ENCODE peak calls at places on chromosomes 6 and 20, in five cellular contexts. I is hepatocyte, P is A549, L is mucosa of descending colon, X is neural crest cell. K is an unnamed sample.

GRCh38 chr6:68651018-68651985 is 16.2 kb downstream of the ADGRB3 start:
- DNase-seq in I (no peak), P (no peak), L (no peak), X (no peak), K (no peak)

GRCh38 chr6:26390504-26390903 is 7.6 kb downstream of the BTN2A2 start:
- DNase-seq in I (no peak), P (no peak), L (no peak), X (no peak), K (no peak)

GRCh38 chr6:141088171-141088570 is 1044.6 kb upstream of the GJE1 start:
- DNase-seq in I (no peak), P (no peak), L (no peak), X (no peak), K (no peak)

GRCh38 chr6:32622545-32623401 is 14.4 kb upstream of the HLA-DQA1 start:
- DNase-seq in I (peak; percentile 68), P (no peak), L (peak; percentile 50), X (peak; percentile 27), K (no peak)

GRCh38 chr6:90083891-90084290 is 189.6 kb downstream of the GJA10 start:
- DNase-seq in I (no peak), P (no peak), L (no peak), X (no peak), K (no peak)

GRCh38 chr6:33693186-33694158 is 18.0 kb downstream of the UQCC2 start:
- DNase-seq in I (no peak), P (no peak), L (no peak), X (no peak), K (no peak)

GRCh38 chr6:170371091-170371490 is 64.5 kb downstream of the FAM120B start:
- DNase-seq in I (no peak), P (no peak), L (no peak), X (no peak), K (no peak)

GRCh38 chr6:33742092-33742491 is 4.6 kb downstream of the IP6K3 start:
- DNase-seq in I (peak; percentile 33), P (no peak), L (no peak), X (no peak), K (no peak)

GRCh38 chr20:41167481-41168253 is 30.3 kb downstream of the PLCG1 start:
- DNase-seq in I (no peak), P (no peak), L (no peak), X (no peak), K (no peak)

GRCh38 chr6:15384901-15385300 is 139.0 kb downstream of the JARID2 start:
- DNase-seq in I (no peak), P (no peak), L (no peak), X (no peak), K (no peak)

GRCh38 chr6:29553268-29554057 is 6.1 kb downstream of the UBD start:
- DNase-seq in I (peak; percentile 88), P (no peak), L (peak; percentile 54), X (peak; percentile 57), K (peak; percentile 31)

GRCh38 chr6:95866732-95867131 is 149.0 kb upstream of the FUT9 start:
- DNase-seq in I (peak; percentile 32), P (no peak), L (no peak), X (no peak), K (no peak)

GRCh38 chr6:155171747-155172191 is 92.0 kb upstream of the CLDN20 start:
- DNase-seq in I (no peak), P (no peak), L (no peak), X (no peak), K (no peak)

GRCh38 chr20:62244644-62245108 is 6.4 kb downstream of the OSBPL2 start:
- DNase-seq in I (no peak), P (no peak), L (no peak), X (no peak), K (no peak)

GRCh38 chr6:168825226-168826077 is 384.5 kb downstream of the SMOC2 start:
- DNase-seq in I (no peak), P (no peak), L (no peak), X (no peak), K (no peak)

GRCh38 chr20:36969478-36970186 is 18.1 kb upstream of the SAMHD1 start:
- DNase-seq in I (no peak), P (no peak), L (no peak), X (peak; percentile 30), K (no peak)

GRCh38 chr6:166619912-166620311 is 7.1 kb downstream of the RPS6KA2 start:
- DNase-seq in I (peak; percentile 65), P (no peak), L (no peak), X (no peak), K (no peak)

GRCh38 chr20:32685541-32686529 is 12.1 kb upstream of the C20orf203 start:
- DNase-seq in I (peak; percentile 84), P (no peak), L (no peak), X (no peak), K (no peak)

GRCh38 chr20:49119972-49120371 is 68.2 kb downstream of the STAU1 start:
- DNase-seq in I (peak; percentile 44), P (no peak), L (no peak), X (no peak), K (no peak)

GRCh38 chr20:34639755-34640222 is 37.1 kb downstream of the PIGU start:
- DNase-seq in I (peak; percentile 24), P (no peak), L (peak; percentile 88), X (no peak), K (no peak)

GRCh38 chr20:17538517-17539170 is 7.5 kb upstream of the BFSP1 start:
- DNase-seq in I (no peak), P (peak; percentile 71), L (no peak), X (no peak), K (no peak)

GRCh38 chr6:20092071-20092566 is 120.2 kb downstream of the MBOAT1 start:
- DNase-seq in I (peak; percentile 46), P (peak; percentile 16), L (no peak), X (no peak), K (no peak)

GRCh38 chr6:145241039-145241438 is 494.3 kb downstream of the EPM2A start:
- DNase-seq in I (no peak), P (peak; percentile 4), L (no peak), X (no peak), K (no peak)

GRCh38 chr6:125236536-125237327 is 65.0 kb downstream of the HDDC2 start:
- DNase-seq in I (no peak), P (peak; percentile 6), L (no peak), X (no peak), K (no peak)

DNA sequence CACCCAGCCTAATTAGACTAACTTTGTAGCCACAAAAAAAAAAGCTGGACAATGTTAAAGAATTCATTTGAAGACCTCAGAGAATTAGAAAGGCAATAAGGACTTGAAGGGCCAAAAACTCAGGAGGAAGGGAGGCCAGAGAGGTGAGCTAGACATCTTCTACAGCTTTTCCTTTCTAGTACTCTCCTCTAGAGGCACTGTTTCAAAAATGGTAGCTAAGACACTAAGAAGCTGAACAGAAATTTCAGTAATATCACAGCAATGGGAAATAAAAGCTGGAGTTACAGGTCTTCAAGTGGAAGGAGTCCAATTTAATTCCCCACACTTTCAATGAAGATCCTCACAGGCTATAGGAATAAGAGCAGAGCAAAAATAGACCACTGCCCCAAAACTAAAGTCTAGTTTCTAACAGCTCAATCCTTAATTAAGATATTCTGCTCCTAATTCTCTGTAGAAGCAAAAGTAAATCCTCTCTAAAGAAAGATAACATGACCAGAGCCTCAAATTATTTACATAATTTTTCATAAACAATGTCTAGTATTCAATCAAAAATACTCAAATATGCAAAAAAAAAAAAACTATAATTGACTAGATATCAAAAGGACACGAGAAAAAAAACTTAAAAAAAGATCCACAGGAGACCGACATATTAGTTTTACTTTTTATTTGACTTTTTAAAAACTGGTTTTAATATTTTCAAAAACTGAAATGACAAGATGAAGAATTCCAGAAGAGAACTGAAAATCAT is 63.7 kb downstream of the RNGTT start:
- DNase-seq in I (no peak), P (no peak), L (no peak), X (no peak), K (no peak)
- TF ChIP-seq CTCF in I (no peak), P (no peak), L (no peak), X (peak; percentile 48), K (no peak)

DNA sequence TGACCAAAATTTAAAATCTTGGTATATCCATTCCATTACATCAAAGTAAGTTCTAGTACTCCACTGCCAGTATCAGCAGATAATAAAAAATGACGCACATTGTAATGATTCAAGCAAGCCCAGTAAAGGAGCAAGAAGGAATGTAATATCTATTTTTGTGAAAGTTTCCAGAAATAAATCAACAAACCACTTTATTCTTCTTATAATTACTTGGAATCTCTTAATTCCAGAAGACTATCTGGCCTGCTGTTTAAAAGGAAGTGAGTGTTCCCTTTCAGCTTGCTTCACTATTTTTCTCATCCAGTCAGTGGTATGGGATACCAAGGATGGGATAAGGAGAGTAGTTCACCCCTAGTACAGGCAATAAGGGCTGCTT is 42.2 kb upstream of the DSE start:
- DNase-seq in I (no peak), P (no peak), L (no peak), X (no peak), K (no peak)
- TF ChIP-seq CTCF in I (no peak), P (no peak), L (no peak), X (no peak), K (no peak)

GRCh38 chr6:51936941-51937340 is 150.5 kb downstream of the PKHD1 start:
- DNase-seq in I (no peak), P (no peak), L (no peak), X (no peak), K (no peak)

GRCh38 chr6:51932956-51933355 is 154.5 kb downstream of the PKHD1 start:
- DNase-seq in I (no peak), P (no peak), L (no peak), X (no peak), K (no peak)

GRCh38 chr6:51930602-51931001 is 156.8 kb downstream of the PKHD1 start:
- DNase-seq in I (no peak), P (no peak), L (no peak), X (no peak), K (no peak)

GRCh38 chr6:51936536-51936935 is 150.9 kb downstream of the PKHD1 start:
- DNase-seq in I (no peak), P (no peak), L (no peak), X (no peak), K (no peak)

GRCh38 chr6:51934098-51934497 is 153.3 kb downstream of the PKHD1 start:
- DNase-seq in I (no peak), P (peak; percentile 13), L (no peak), X (no peak), K (no peak)
- TF ChIP-seq CTCF in I (no peak), P (no peak), L (no peak), X (peak; percentile 48), K (no peak)

GRCh38 chr6:159131709-159132108 is 37.5 kb upstream of the FNDC1 start:
- DNase-seq in I (no peak), P (no peak), L (no peak), X (no peak), K (no peak)

GRCh38 chr6:159128978-159129377 is 40.2 kb upstream of the FNDC1 start:
- DNase-seq in I (no peak), P (no peak), L (no peak), X (no peak), K (no peak)

GRCh38 chr6:159132664-159133063 is 36.5 kb upstream of the FNDC1 start:
- DNase-seq in I (no peak), P (no peak), L (no peak), X (no peak), K (no peak)

GRCh38 chr6:159127701-159128100 is 41.5 kb upstream of the FNDC1 start:
- DNase-seq in I (no peak), P (no peak), L (no peak), X (no peak), K (no peak)

DNA sequence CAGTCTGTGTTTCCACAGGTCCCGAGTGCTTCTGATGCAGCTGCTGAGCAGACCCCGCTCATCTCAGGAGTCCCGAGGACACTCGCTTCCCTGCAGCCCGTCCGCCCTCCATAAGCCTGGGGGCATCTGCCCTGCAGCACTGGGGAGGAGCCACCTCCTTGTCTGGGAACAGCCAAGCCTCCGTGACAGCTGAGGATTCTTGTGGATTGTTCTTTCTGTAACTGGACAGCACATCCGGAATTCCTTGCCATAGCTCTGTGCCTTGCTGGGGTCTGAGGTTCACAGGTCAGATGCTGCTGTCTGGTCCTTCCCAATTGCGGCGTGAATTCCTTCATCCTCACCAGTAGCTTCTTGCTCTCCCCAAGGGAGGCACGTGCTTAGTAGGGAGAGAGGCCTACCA is 38.4 kb upstream of the FNDC1 start:
- DNase-seq in I (no peak), P (no peak), L (no peak), X (no peak), K (no peak)
- TF ChIP-seq CTCF in I (no peak), P (no peak), L (no peak), X (no peak), K (no peak)

K was measured in omental fat pad.